ENCODE peak calls at places on chromosomes 5 and 9, in seven cellular contexts. One of them, this sample, is unnamed.

GRCh38 chr5:181152406-181152805 is 5.0 kb downstream of the OR2V2 start:
- DNase-seq in fibroblast of lung: no peak
- DNase-seq in heart right ventricle: no peak
- DNase-seq in psoas muscle: no peak
- DNase-seq in LNCaP clone FGC: no peak
- DNase-seq in HCT116: no peak
- DNase-seq in OCI-LY7: no peak
- DNase-seq in this sample: no peak

GRCh38 chr9:116074658-116075057 is 78.9 kb upstream of the PAPPA start:
- DNase-seq in fibroblast of lung: peak; percentile 67
- DNase-seq in heart right ventricle: no peak
- DNase-seq in psoas muscle: no peak
- DNase-seq in LNCaP clone FGC: no peak
- DNase-seq in HCT116: no peak
- DNase-seq in OCI-LY7: no peak
- DNase-seq in this sample: no peak

GRCh38 chr9:130275156-130275555 is 9.6 kb downstream of the HMCN2 start:
- DNase-seq in fibroblast of lung: no peak
- DNase-seq in heart right ventricle: no peak
- DNase-seq in psoas muscle: no peak
- DNase-seq in LNCaP clone FGC: no peak
- DNase-seq in HCT116: no peak
- DNase-seq in OCI-LY7: no peak
- DNase-seq in this sample: no peak

GRCh38 chr5:95631991-95632675 is 12.2 kb downstream of the GPR150 start:
- DNase-seq in fibroblast of lung: no peak
- DNase-seq in heart right ventricle: no peak
- DNase-seq in psoas muscle: no peak
- DNase-seq in LNCaP clone FGC: no peak
- DNase-seq in HCT116: no peak
- DNase-seq in OCI-LY7: peak; percentile 68
- DNase-seq in this sample: no peak

GRCh38 chr5:167730656-167731055 is 560.8 kb upstream of the WWC1 start:
- DNase-seq in fibroblast of lung: no peak
- DNase-seq in heart right ventricle: no peak
- DNase-seq in psoas muscle: no peak
- DNase-seq in LNCaP clone FGC: no peak
- DNase-seq in HCT116: no peak
- DNase-seq in OCI-LY7: no peak
- DNase-seq in this sample: no peak

GRCh38 chr5:172901788-172902496 is 57.3 kb upstream of the RPL26L1 start:
- DNase-seq in fibroblast of lung: peak; percentile 65
- DNase-seq in heart right ventricle: no peak
- DNase-seq in psoas muscle: no peak
- DNase-seq in LNCaP clone FGC: no peak
- DNase-seq in HCT116: no peak
- DNase-seq in OCI-LY7: no peak
- DNase-seq in this sample: no peak

GRCh38 chr5:53429706-53430105 is 50.7 kb upstream of the FST start:
- DNase-seq in fibroblast of lung: peak; percentile 35
- DNase-seq in heart right ventricle: no peak
- DNase-seq in psoas muscle: no peak
- DNase-seq in LNCaP clone FGC: no peak
- DNase-seq in HCT116: no peak
- DNase-seq in OCI-LY7: no peak
- DNase-seq in this sample: no peak

GRCh38 chr5:142097681-142098080 is 10.9 kb upstream of the NDFIP1 start:
- DNase-seq in fibroblast of lung: no peak
- DNase-seq in heart right ventricle: no peak
- DNase-seq in psoas muscle: no peak
- DNase-seq in LNCaP clone FGC: no peak
- DNase-seq in HCT116: no peak
- DNase-seq in OCI-LY7: no peak
- DNase-seq in this sample: no peak

GRCh38 chr9:83537331-83538171 is 650 bp downstream of the FRMD3 start:
- DNase-seq in fibroblast of lung: peak; percentile 2
- DNase-seq in heart right ventricle: peak; percentile 26
- DNase-seq in psoas muscle: no peak
- DNase-seq in LNCaP clone FGC: no peak
- DNase-seq in HCT116: no peak
- DNase-seq in OCI-LY7: no peak
- DNase-seq in this sample: peak; percentile 7

GRCh38 chr5:77308154-77308960 is 97.9 kb downstream of the PDE8B start:
- DNase-seq in fibroblast of lung: no peak
- DNase-seq in heart right ventricle: no peak
- DNase-seq in psoas muscle: no peak
- DNase-seq in LNCaP clone FGC: no peak
- DNase-seq in HCT116: no peak
- DNase-seq in OCI-LY7: no peak
- DNase-seq in this sample: no peak

GRCh38 chr5:74233571-74233970 is 407.0 kb downstream of the ENC1 start:
- DNase-seq in fibroblast of lung: peak; percentile 61
- DNase-seq in heart right ventricle: no peak
- DNase-seq in psoas muscle: no peak
- DNase-seq in LNCaP clone FGC: no peak
- DNase-seq in HCT116: no peak
- DNase-seq in OCI-LY7: no peak
- DNase-seq in this sample: no peak

GRCh38 chr5:33725846-33726245 is 165.9 kb downstream of the ADAMTS12 start:
- DNase-seq in fibroblast of lung: no peak
- DNase-seq in heart right ventricle: no peak
- DNase-seq in psoas muscle: no peak
- DNase-seq in LNCaP clone FGC: no peak
- DNase-seq in HCT116: no peak
- DNase-seq in OCI-LY7: no peak
- DNase-seq in this sample: no peak

DNA sequence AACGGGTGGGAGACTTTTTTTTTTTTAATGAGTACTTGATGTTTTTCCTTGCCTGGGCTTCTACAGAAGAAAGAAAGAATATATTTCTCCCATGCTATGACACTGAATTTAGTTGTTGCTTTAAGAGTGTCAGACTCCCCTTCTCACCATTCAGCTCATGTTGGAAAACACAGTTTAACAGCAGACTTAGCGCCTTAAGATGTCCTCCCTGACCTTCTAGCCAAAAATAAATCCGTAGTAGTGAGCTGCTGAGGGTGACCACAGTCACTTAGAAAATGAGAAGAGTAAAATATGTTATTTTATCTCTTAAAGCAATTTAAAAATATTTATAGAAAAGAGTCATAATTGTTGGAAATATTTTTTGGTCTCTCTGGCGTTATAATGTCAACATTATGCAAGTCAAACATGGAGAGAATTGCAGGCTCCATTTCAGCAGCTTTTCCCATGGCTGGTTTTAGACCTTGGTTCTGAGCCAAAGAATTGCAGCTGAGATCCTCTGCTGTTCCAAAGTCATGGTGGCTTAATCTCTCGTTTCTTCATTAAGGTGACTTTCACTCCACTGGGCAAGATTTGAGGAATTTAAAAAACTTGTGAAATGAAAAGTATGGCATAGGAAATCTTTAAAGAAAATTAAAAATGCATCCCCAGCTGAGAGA is 143.5 kb downstream of the GHR start:
- DNase-seq in fibroblast of lung: peak; percentile 75
- DNase-seq in heart right ventricle: no peak
- DNase-seq in psoas muscle: no peak
- DNase-seq in LNCaP clone FGC: no peak
- DNase-seq in HCT116: no peak
- DNase-seq in OCI-LY7: no peak
- DNase-seq in this sample: no peak
- H3K4me3 ChIP-seq in fibroblast of lung: no peak overlapping the region
- H3K4me3 ChIP-seq in heart right ventricle: no peak overlapping the region
- H3K4me3 ChIP-seq in psoas muscle: peak overlapping the region; percentile 32
- H3K4me3 ChIP-seq in LNCaP clone FGC: no peak overlapping the region
- H3K4me3 ChIP-seq in HCT116: no peak overlapping the region
- H3K4me3 ChIP-seq in OCI-LY7: no peak overlapping the region
- H3K4me3 ChIP-seq in this sample: no peak overlapping the region

GRCh38 chr9:112119225-112120045 is 55.7 kb downstream of the SUSD1 start:
- DNase-seq in fibroblast of lung: peak; percentile 3
- DNase-seq in heart right ventricle: no peak
- DNase-seq in psoas muscle: no peak
- DNase-seq in LNCaP clone FGC: no peak
- DNase-seq in HCT116: peak; percentile 85
- DNase-seq in OCI-LY7: no peak
- DNase-seq in this sample: no peak
- H3K4me3 ChIP-seq in fibroblast of lung: no peak overlapping the region
- H3K4me3 ChIP-seq in heart right ventricle: no peak overlapping the region
- H3K4me3 ChIP-seq in psoas muscle: no peak overlapping the region
- H3K4me3 ChIP-seq in LNCaP clone FGC: no peak overlapping the region
- H3K4me3 ChIP-seq in HCT116: no peak overlapping the region
- H3K4me3 ChIP-seq in OCI-LY7: no peak overlapping the region
- H3K4me3 ChIP-seq in this sample: no peak overlapping the region

GRCh38 chr5:100691545-100691944 is 156.4 kb downstream of the FAM174A start:
- DNase-seq in fibroblast of lung: peak; percentile 55
- DNase-seq in heart right ventricle: no peak
- DNase-seq in psoas muscle: no peak
- DNase-seq in LNCaP clone FGC: no peak
- DNase-seq in HCT116: no peak
- DNase-seq in OCI-LY7: no peak
- DNase-seq in this sample: no peak
- H3K4me3 ChIP-seq in fibroblast of lung: no peak overlapping the region
- H3K4me3 ChIP-seq in heart right ventricle: no peak overlapping the region
- H3K4me3 ChIP-seq in psoas muscle: no peak overlapping the region
- H3K4me3 ChIP-seq in LNCaP clone FGC: no peak overlapping the region
- H3K4me3 ChIP-seq in HCT116: no peak overlapping the region
- H3K4me3 ChIP-seq in OCI-LY7: no peak overlapping the region
- H3K4me3 ChIP-seq in this sample: no peak overlapping the region

DNA sequence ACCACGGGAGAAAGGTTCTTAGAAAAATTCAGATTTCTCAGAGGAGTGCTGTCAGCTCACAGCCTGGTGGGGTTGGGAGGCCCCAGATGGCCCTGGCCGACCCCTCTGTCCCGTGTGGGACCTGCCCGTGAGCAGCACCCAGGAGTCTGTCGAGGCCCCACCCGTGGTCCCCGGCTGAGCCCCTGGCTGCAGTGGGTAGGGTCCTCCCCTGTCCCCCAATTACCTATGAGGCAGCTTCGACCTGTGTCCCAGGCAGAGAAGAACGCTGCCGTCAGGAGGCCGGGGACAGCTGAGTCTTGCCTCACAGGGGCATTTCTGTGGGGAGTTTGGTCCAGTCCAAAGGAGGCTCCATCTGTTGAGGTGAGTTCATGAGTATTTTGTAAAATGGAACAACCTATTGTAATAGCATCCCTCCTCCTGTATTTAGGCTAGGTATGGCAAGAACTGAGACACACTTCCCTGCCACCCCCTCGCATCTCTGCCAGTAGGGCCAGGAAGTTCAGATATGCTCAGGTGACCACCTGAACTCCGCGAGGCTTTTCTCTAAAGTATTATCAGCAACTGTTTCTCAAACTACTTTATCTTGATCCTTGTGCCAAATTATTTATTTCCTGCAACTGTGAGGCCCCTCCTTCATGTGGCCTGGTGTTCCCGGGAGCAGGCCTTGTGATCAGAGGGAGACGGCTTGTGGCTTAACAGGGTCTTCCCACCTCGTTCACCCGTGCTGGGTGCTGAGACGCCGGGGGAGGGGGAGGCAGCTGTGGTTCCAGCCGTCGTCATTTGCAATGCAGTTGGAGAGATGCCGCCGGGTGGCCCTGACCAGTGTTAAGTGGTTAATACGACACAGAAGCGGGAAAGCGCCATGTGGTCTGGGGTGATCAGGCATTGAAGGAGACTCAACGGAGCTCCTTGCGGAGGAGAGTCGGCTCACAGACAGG is 1.7 kb downstream of the AHRR start:
- DNase-seq in fibroblast of lung: no peak
- DNase-seq in heart right ventricle: no peak
- DNase-seq in psoas muscle: peak; percentile 41
- DNase-seq in LNCaP clone FGC: no peak
- DNase-seq in HCT116: no peak
- DNase-seq in OCI-LY7: no peak
- DNase-seq in this sample: no peak
- H3K4me3 ChIP-seq in fibroblast of lung: peak overlapping the region; percentile 59
- H3K4me3 ChIP-seq in heart right ventricle: no peak overlapping the region
- H3K4me3 ChIP-seq in psoas muscle: no peak overlapping the region
- H3K4me3 ChIP-seq in LNCaP clone FGC: no peak overlapping the region
- H3K4me3 ChIP-seq in HCT116: no peak overlapping the region
- H3K4me3 ChIP-seq in OCI-LY7: no peak overlapping the region
- H3K4me3 ChIP-seq in this sample: no peak overlapping the region

GRCh38 chr9:135937521-135938489 is 23.4 kb downstream of the UBAC1 start:
- DNase-seq in fibroblast of lung: no peak
- DNase-seq in heart right ventricle: no peak
- DNase-seq in psoas muscle: peak; percentile 32
- DNase-seq in LNCaP clone FGC: no peak
- DNase-seq in HCT116: no peak
- DNase-seq in OCI-LY7: no peak
- DNase-seq in this sample: no peak
- H3K4me3 ChIP-seq in fibroblast of lung: no peak overlapping the region
- H3K4me3 ChIP-seq in heart right ventricle: no peak overlapping the region
- H3K4me3 ChIP-seq in psoas muscle: no peak overlapping the region
- H3K4me3 ChIP-seq in LNCaP clone FGC: no peak overlapping the region
- H3K4me3 ChIP-seq in HCT116: no peak overlapping the region
- H3K4me3 ChIP-seq in OCI-LY7: no peak overlapping the region
- H3K4me3 ChIP-seq in this sample: no peak overlapping the region

This sample was measured in dorsolateral prefrontal cortex.